ENCODE peak calls at places on chromosomes 6 and 20, in five cellular contexts. Q, O, M, X and F are unnamed samples.

GRCh38 chr6:4426916-4427315 is 291.5 kb upstream of the ECI2 start:
- DNase-seq in M (no peak), X (no peak), Q (no peak), O (no peak), F (no peak)

GRCh38 chr6:36340671-36341454 is 4.2 kb upstream of the BNIP5 start:
- DNase-seq in X (peak; percentile 88), O (no peak), Q (no peak), M (peak; percentile 79), F (no peak)

GRCh38 chr6:13681305-13682061 is 30.2 kb downstream of the RANBP9 start:
- DNase-seq in X (no peak), O (no peak), M (no peak), Q (no peak), F (no peak)

GRCh38 chr20:3340443-3340842 is 67.0 kb downstream of the DNAAF9 start:
- DNase-seq in Q (no peak), M (peak; percentile 60), X (peak; percentile 75), O (no peak), F (no peak)

GRCh38 chr6:138162104-138162946 is 586 bp downstream of the ARFGEF3 start:
- DNase-seq in Q (no peak), M (no peak), O (no peak), X (no peak), F (no peak)

GRCh38 chr20:39893013-39893685 is 795.9 kb downstream of the MAFB start:
- DNase-seq in M (no peak), Q (peak; percentile 60), O (no peak), X (no peak), F (no peak)

GRCh38 chr20:57657537-57658446 is 37.6 kb upstream of the ZBP1 start:
- DNase-seq in Q (no peak), M (peak; percentile 29), X (peak; percentile 83), O (peak; percentile 73), F (no peak)

GRCh38 chr6:81480139-81480538 is 272.3 kb downstream of the TENT5A start:
- DNase-seq in X (no peak), Q (no peak), M (no peak), O (no peak), F (no peak)

GRCh38 chr6:166413491-166413951 is 30.8 kb upstream of the MPC1 start:
- DNase-seq in Q (no peak), M (no peak), O (no peak), X (no peak), F (no peak)

GRCh38 chr6:71855406-71855805 is 30.9 kb upstream of the RIMS1 start:
- DNase-seq in M (no peak), O (no peak), Q (no peak), X (no peak), F (no peak)

GRCh38 chr6:78810146-78810545 is 57.2 kb upstream of the IRAK1BP1 start:
- DNase-seq in M (no peak), X (no peak), Q (peak; percentile 4), O (peak; percentile 58), F (peak; percentile 17)

GRCh38 chr6:129730477-129731165 is 20.6 kb upstream of the ARHGAP18 start:
- DNase-seq in X (no peak), O (no peak), M (no peak), Q (no peak), F (no peak)

GRCh38 chr20:16828666-16829305 is 80.6 kb downstream of the OTOR start:
- DNase-seq in M (no peak), O (no peak), Q (no peak), X (no peak), F (no peak)

GRCh38 chr6:154001494-154002285 is 37.4 kb upstream of the OPRM1 start:
- DNase-seq in X (no peak), M (no peak), O (no peak), Q (no peak), F (no peak)

GRCh38 chr20:10855031-10855430 is 181.2 kb upstream of the JAG1 start:
- DNase-seq in X (no peak), O (no peak), M (no peak), Q (no peak), F (no peak)

GRCh38 chr6:144286503-144287393 is 1.6 kb downstream of the UTRN start:
- DNase-seq in X (peak; percentile 80), O (peak; percentile 30), M (no peak), Q (peak; percentile 83), F (peak; percentile 89)

GRCh38 chr6:97111243-97111642 is 171.8 kb downstream of the MMS22L start:
- DNase-seq in Q (no peak), M (no peak), O (no peak), X (no peak), F (no peak)

GRCh38 chr20:44911264-44911921 is 1.5 kb downstream of the PABPC1L start:
- DNase-seq in Q (no peak), M (no peak), X (no peak), O (no peak), F (no peak)

GRCh38 chr6:142975272-142975805 is 30.4 kb upstream of the HIVEP2 start:
- DNase-seq in X (no peak), M (no peak), O (no peak), Q (no peak), F (no peak)

GRCh38 chr6:4935981-4936680 is 67.7 kb downstream of the RPP40 start:
- DNase-seq in Q (no peak), O (no peak), X (no peak), M (no peak), F (no peak)

GRCh38 chr20:62706857-62707256 is 1.8 kb upstream of the NTSR1 start:
- DNase-seq in M (no peak), Q (no peak), X (no peak), O (no peak), F (no peak)

GRCh38 chr6:12163149-12163548 is 127.0 kb upstream of the EDN1 start:
- DNase-seq in O (no peak), Q (no peak), M (no peak), X (no peak), F (no peak)

GRCh38 chr20:58652606-58653303 is 1.7 kb downstream of the STX16 start:
- DNase-seq in Q (no peak), X (no peak), O (no peak), M (no peak), F (no peak)

GRCh38 chr6:121865811-121866210 is 430.4 kb downstream of the GJA1 start:
- DNase-seq in Q (no peak), O (no peak), M (no peak), X (no peak), F (no peak)

GRCh38 chr6:24484657-24485318 is 4.6 kb downstream of the GPLD1 start:
- DNase-seq in M (no peak), Q (no peak), X (no peak), O (no peak), F (peak; percentile 17)

GRCh38 chr6:3252861-3253596 is 5.7 kb upstream of the PSMG4 start:
- DNase-seq in O (no peak), X (no peak), M (no peak), Q (no peak), F (no peak)

GRCh38 chr20:35252037-35252461 is 25.6 kb downstream of the MMP24 start:
- DNase-seq in X (no peak), M (no peak), Q (no peak), O (no peak), F (no peak)

GRCh38 chr6:125899726-125900182 is 56.8 kb upstream of the HINT3 start:
- DNase-seq in Q (no peak), O (no peak), M (no peak), X (no peak), F (no peak)
- TF ChIP-seq CTCF in Q (no peak), O (no peak), M (no peak), X (no peak), F (no peak)

DNA sequence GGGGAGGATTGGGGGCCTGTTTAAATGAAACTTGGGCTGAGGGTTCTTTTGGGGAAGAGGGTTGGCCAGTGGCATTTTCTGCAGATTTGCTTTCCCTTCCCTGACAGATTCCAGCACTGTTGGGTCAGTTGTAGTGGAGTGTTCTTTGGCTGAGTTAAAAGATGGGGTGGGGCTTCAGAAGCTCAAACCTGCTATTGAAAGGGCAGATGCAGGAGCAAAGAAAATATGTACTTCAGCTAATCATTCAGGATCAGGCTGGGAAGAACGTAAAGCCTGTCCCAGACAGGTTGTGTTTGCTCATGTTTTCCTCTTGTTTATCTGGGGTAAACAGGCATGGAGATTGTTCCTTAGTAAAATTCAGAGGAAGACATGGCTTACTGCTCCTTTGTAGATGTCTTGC is 2.5 kb downstream of the SASH1 start:
- DNase-seq in Q (no peak), X (no peak), O (no peak), M (no peak), F (no peak)
- H3K4me3 ChIP-seq in Q (no peak overlapping the region), X (peak overlapping the region; percentile 79), O (no peak overlapping the region), M (peak overlapping the region; percentile 75), F (no peak overlapping the region)

GRCh38 chr6:110532401-110532800 is 56.0 kb upstream of the SLC22A16 start:
- DNase-seq in O (no peak), Q (no peak), M (no peak), X (no peak), F (no peak)

GRCh38 chr6:110537208-110538123 is 61.1 kb upstream of the SLC22A16 start:
- DNase-seq in M (no peak), Q (peak; percentile 78), O (peak; percentile 89), X (no peak), F (peak; percentile 94)

GRCh38 chr6:110538416-110539060 is 62.1 kb upstream of the SLC22A16 start:
- DNase-seq in M (no peak), Q (no peak), X (no peak), O (no peak), F (no peak)

GRCh38 chr6:110530671-110531070 is 54.3 kb upstream of the SLC22A16 start:
- DNase-seq in X (no peak), M (no peak), Q (no peak), O (no peak), F (no peak)

DNA sequence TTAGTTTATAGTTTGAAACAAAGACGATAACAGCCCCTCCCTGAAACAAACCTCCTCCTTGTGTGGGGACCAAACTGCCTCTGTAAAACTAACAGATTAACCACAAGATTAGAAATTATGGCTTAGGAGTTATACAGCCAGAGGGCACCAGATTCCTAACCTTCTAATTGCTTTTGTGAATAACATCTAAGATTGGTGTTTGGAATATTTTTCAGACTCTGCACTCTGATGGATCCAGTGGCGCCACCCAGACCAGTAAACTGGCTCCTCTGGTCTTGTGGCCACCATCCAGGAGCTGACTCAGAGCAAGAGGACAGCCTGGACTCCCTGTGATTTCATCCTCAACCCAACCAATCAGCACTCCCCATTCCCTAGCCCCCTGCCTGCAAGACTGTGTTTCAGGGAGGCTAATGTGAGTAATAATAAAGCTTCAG is 58.3 kb upstream of the SLC22A16 start:
- DNase-seq in Q (no peak), X (no peak), M (peak; percentile 93), O (no peak), F (no peak)
- TF ChIP-seq CTCF in Q (no peak), X (no peak), M (peak; percentile 51), O (no peak), F (no peak)

GRCh38 chr20:53623127-53623453 is 29.5 kb upstream of the ZNF217 start:
- DNase-seq in O (no peak), Q (no peak), X (no peak), M (no peak), F (no peak)
- H3K4me3 ChIP-seq in O (peak overlapping the region; percentile 47), Q (peak overlapping the region; percentile 34), X (peak overlapping the region; percentile 64), M (peak overlapping the region; percentile 46), F (no peak overlapping the region)